ENCODE peak calls at places on chromosomes 5 and 9, in ten cellular contexts. D is transverse colon, X is heart left ventricle, C is breast epithelium, F is astrocyte of the spinal cord, P is ovary, M is psoas muscle, V is lower lobe of right lung, W is H9, R is body of pancreas. J is an unnamed sample.
A peak's percentile ranks its signal among the peaks of the same experiment; 100 is the strongest.

GRCh38 chr5:107270561-107270960 is 400.2 kb downstream of the EFNA5 start:
- DNase-seq in D (no peak), X (no peak), C (no peak), F (no peak), P (no peak), M (no peak), V (no peak), W (no peak), R (no peak), J (no peak)

GRCh38 chr5:151095341-151096000 is 14.6 kb upstream of the TNIP1 start:
- DNase-seq in D (peak; percentile 91), X (no peak), C (no peak), F (peak; percentile 17), P (peak; percentile 75), M (no peak), V (no peak), W (no peak), R (peak; percentile 86), J (no peak)

GRCh38 chr5:41143124-41143523 is 70.2 kb downstream of the C6 start:
- DNase-seq in D (no peak), X (no peak), C (no peak), F (no peak), P (no peak), M (no peak), V (no peak), W (no peak), R (no peak), J (no peak)

GRCh38 chr5:103428411-103428871 is 134.1 kb downstream of the NUDT12 start:
- DNase-seq in D (no peak), X (peak; percentile 58), C (peak; percentile 68), F (peak; percentile 94), P (no peak), M (peak; percentile 55), V (no peak), W (no peak), R (peak; percentile 73), J (no peak)

GRCh38 chr5:67182406-67182805 is 14.2 kb downstream of the CD180 start:
- DNase-seq in D (no peak), X (no peak), C (no peak), F (peak; percentile 89), P (peak; percentile 63), M (peak; percentile 79), V (peak; percentile 69), W (peak; percentile 69), R (peak; percentile 26), J (no peak)

GRCh38 chr5:169831331-169831730 is 149.0 kb downstream of the INSYN2B start:
- DNase-seq in D (no peak), X (no peak), C (no peak), F (no peak), P (no peak), M (no peak), V (no peak), W (no peak), R (no peak), J (no peak)

GRCh38 chr5:88813244-88813643 is 69.7 kb downstream of the MEF2C start:
- DNase-seq in D (no peak), X (no peak), C (no peak), F (no peak), P (no peak), M (no peak), V (no peak), W (no peak), R (no peak), J (no peak)

GRCh38 chr9:105248691-105249090 is 4.2 kb downstream of the SLC44A1 start:
- DNase-seq in D (no peak), X (no peak), C (no peak), F (no peak), P (no peak), M (no peak), V (no peak), W (no peak), R (no peak), J (no peak)

GRCh38 chr9:89743576-89744254 is 138.9 kb downstream of the GADD45G start:
- DNase-seq in D (no peak), X (no peak), C (no peak), F (no peak), P (no peak), M (no peak), V (no peak), W (peak; percentile 76), R (no peak), J (peak; percentile 63)

GRCh38 chr9:5851445-5851844 is 18.5 kb upstream of the ERMP1 start:
- DNase-seq in D (peak; percentile 21), X (no peak), C (no peak), F (no peak), P (no peak), M (no peak), V (no peak), W (no peak), R (no peak), J (peak; percentile 78)

GRCh38 chr9:116733010-116733641 is 46.0 kb downstream of the TRIM32 start:
- DNase-seq in D (no peak), X (no peak), C (no peak), F (no peak), P (no peak), M (no peak), V (no peak), W (no peak), R (no peak), J (peak; percentile 40)

GRCh38 chr5:10145922-10146321 is 103.8 kb downstream of the ATPSCKMT start:
- DNase-seq in D (no peak), X (no peak), C (no peak), F (peak; percentile 32), P (no peak), M (no peak), V (no peak), W (no peak), R (no peak), J (no peak)

GRCh38 chr9:27078685-27079084 is 30.3 kb upstream of the TEK start:
- DNase-seq in D (no peak), X (no peak), C (no peak), F (no peak), P (no peak), M (no peak), V (no peak), W (no peak), R (no peak), J (no peak)

GRCh38 chr5:496028-496427 is 28.2 kb downstream of the SLC9A3 start:
- DNase-seq in D (no peak), X (no peak), C (no peak), F (no peak), P (no peak), M (no peak), V (no peak), W (no peak), R (no peak), J (no peak)

GRCh38 chr9:32351845-32352244 is 32.6 kb upstream of the ACO1 start:
- DNase-seq in D (no peak), X (no peak), C (no peak), F (no peak), P (no peak), M (no peak), V (no peak), W (peak; percentile 79), R (no peak), J (no peak)

GRCh38 chr5:43556857-43557593 is at the start of gene PAIP1:
- DNase-seq in D (peak; percentile 83), X (peak; percentile 92), C (peak; percentile 81), F (peak; percentile 90), P (peak; percentile 85), M (peak; percentile 92), V (peak; percentile 88), W (peak; percentile 81), R (peak; percentile 85), J (peak; percentile 95)
- TF ChIP-seq CTCF in D (peak; percentile 59), X (peak; percentile 78), C (no peak), F (peak; percentile 32), P (peak; percentile 74), M (peak; percentile 61), V (peak; percentile 73), W (peak; percentile 60), R (peak; percentile 84), J (peak; percentile 82)

GRCh38 chr9:35033101-35033500 is 39.3 kb downstream of the VCP start:
- DNase-seq in D (no peak), X (no peak), C (no peak), F (no peak), P (no peak), M (no peak), V (no peak), W (no peak), R (no peak), J (no peak)

GRCh38 chr9:35035851-35036701 is 36.3 kb downstream of the VCP start:
- DNase-seq in D (peak; percentile 21), X (peak; percentile 85), C (no peak), F (no peak), P (peak; percentile 74), M (peak; percentile 69), V (peak; percentile 64), W (peak; percentile 75), R (peak; percentile 18), J (peak; percentile 35)
- TF ChIP-seq CTCF in D (no peak), X (no peak), C (no peak), F (no peak), P (no peak), M (no peak), V (no peak), W (no peak), R (no peak), J (no peak)

GRCh38 chr5:90185897-90186468 is 223.6 kb downstream of the CETN3 start:
- DNase-seq in D (no peak), X (no peak), C (no peak), F (no peak), P (no peak), M (no peak), V (no peak), W (no peak), R (no peak), J (no peak)

GRCh38 chr5:90184764-90185163 is 224.8 kb downstream of the CETN3 start:
- DNase-seq in D (no peak), X (no peak), C (no peak), F (no peak), P (no peak), M (no peak), V (no peak), W (no peak), R (no peak), J (no peak)

DNA sequence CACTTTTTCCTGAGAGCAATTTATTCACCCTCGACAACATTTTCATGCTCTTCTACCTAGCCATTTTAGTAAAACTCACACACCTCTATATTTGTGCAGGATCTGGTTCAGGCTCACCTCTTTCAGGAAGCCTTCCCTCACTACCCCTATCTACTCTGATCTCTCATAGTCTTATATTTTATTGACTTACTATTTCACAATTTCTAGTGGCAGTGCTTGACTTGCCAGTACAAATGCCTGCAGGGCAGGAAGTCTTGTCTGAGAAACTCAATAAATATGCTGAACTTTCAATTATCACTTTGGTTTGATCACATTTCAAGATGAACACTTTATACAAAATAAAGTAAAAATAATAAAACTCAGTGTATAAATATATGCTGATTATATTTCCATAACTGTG is 226.8 kb downstream of the CETN3 start:
- DNase-seq in D (no peak), X (no peak), C (no peak), F (no peak), P (no peak), M (no peak), V (no peak), W (no peak), R (no peak), J (no peak)
- TF ChIP-seq CTCF in D (no peak), X (no peak), C (no peak), F (no peak), P (no peak), M (no peak), V (no peak), W (no peak), R (no peak), J (no peak)

DNA sequence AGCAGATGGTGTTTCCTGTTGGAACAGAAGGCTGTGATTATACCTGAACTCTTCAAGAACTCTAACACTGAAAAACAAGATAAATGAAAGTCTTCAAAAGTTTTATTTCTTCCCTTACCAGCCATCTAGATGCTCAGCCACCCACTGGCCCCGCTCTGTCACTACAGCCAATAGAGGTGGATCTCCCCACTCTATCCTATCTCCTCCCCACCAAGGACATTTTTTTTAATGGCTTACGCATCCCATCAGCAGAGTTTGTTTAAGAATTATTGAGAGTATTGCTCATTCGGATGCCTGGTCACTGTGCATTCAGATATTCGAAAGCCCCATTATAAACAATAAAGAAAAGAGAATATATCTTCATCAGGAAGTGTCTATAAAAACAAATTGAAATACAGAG is 159.4 kb downstream of the RASEF start:
- DNase-seq in D (no peak), X (no peak), C (no peak), F (no peak), P (no peak), M (no peak), V (no peak), W (no peak), R (no peak), J (no peak)
- TF ChIP-seq CTCF in D (no peak), X (no peak), C (no peak), F (no peak), P (no peak), M (no peak), V (no peak), W (peak; percentile 53), R (no peak), J (no peak)